ENCODE peak calls at places on chromosomes 3 and 15, in five cellular contexts. S, B, Z, F and V are unnamed samples. For H3K27me3 and H3K4me1, the result is how much of the 10 kb centered on the place peaks cover.

GRCh38 chr3:88912294-88913014 is 195.0 kb upstream of the EPHA3 start:
- DNase-seq in S (peak), B (no peak), Z (no peak), F (peak), V (no peak)

GRCh38 chr3:157248590-157249425 is 88.9 kb upstream of the CCNL1 start:
- DNase-seq in S (peak), B (peak), Z (peak), F (peak), V (no peak)

GRCh38 chr3:20064387-20064786 is 24.1 kb downstream of the KAT2B start:
- DNase-seq in S (no peak), B (no peak), Z (no peak), F (no peak), V (no peak)

GRCh38 chr15:90300541-90300940 is 35.1 kb downstream of the NGRN start:
- DNase-seq in S (no peak), B (no peak), Z (no peak), F (no peak), V (no peak)

GRCh38 chr3:193593666-193594025 is 638 bp downstream of the OPA1 start:
- DNase-seq in S (peak), B (no peak), Z (no peak), F (peak), V (no peak)

GRCh38 chr3:151837057-151837456 is 23.1 kb downstream of the AADAC start:
- DNase-seq in S (no peak), B (peak), Z (no peak), F (peak), V (no peak)

GRCh38 chr15:58124585-58124984 is 13.6 kb upstream of the AQP9 start:
- DNase-seq in S (no peak), B (no peak), Z (no peak), F (no peak), V (no peak)

GRCh38 chr3:135231646-135232625 is 436.9 kb downstream of the EPHB1 start:
- DNase-seq in S (peak), B (no peak), Z (no peak), F (no peak), V (no peak)

GRCh38 chr15:31302778-31303433 is 23.7 kb upstream of the KLF13 start:
- DNase-seq in S (no peak), B (no peak), Z (peak), F (peak), V (peak)

GRCh38 chr3:179148446-179149238 is 485 bp downstream of the PIK3CA start:
- DNase-seq in S (peak), B (peak), Z (peak), F (peak), V (peak)

GRCh38 chr3:48623851-48624547 is 2.4 kb upstream of the TMEM89 start:
- DNase-seq in S (no peak), B (no peak), Z (no peak), F (no peak), V (no peak)

GRCh38 chr3:170811928-170812591 is 57.9 kb downstream of the RPL22L1 start:
- DNase-seq in S (peak), B (peak), Z (peak), F (peak), V (peak)

GRCh38 chr3:143484851-143485512 is 363.3 kb downstream of the SLC9A9 start:
- DNase-seq in S (peak), B (no peak), Z (no peak), F (no peak), V (no peak)
- H3K4me3 ChIP-seq in S (no peak), B (no peak), Z (no peak), F (no peak), V (no peak)

GRCh38 chr15:41513282-41514227 is at the start of gene LTK:
- DNase-seq in S (peak), B (peak), Z (no peak), F (peak), V (peak)

GRCh38 chr15:41512078-41512394 is 1.6 kb downstream of the LTK start:
- DNase-seq in S (no peak), B (no peak), Z (no peak), F (no peak), V (no peak)

GRCh38 chr15:41512512-41513281 is 930 bp downstream of the LTK start:
- DNase-seq in S (no peak), B (peak), Z (no peak), F (no peak), V (no peak)

GRCh38 chr15:41510728-41511127 is 2.9 kb downstream of the LTK start:
- DNase-seq in S (no peak), B (no peak), Z (no peak), F (no peak), V (no peak)

DNA sequence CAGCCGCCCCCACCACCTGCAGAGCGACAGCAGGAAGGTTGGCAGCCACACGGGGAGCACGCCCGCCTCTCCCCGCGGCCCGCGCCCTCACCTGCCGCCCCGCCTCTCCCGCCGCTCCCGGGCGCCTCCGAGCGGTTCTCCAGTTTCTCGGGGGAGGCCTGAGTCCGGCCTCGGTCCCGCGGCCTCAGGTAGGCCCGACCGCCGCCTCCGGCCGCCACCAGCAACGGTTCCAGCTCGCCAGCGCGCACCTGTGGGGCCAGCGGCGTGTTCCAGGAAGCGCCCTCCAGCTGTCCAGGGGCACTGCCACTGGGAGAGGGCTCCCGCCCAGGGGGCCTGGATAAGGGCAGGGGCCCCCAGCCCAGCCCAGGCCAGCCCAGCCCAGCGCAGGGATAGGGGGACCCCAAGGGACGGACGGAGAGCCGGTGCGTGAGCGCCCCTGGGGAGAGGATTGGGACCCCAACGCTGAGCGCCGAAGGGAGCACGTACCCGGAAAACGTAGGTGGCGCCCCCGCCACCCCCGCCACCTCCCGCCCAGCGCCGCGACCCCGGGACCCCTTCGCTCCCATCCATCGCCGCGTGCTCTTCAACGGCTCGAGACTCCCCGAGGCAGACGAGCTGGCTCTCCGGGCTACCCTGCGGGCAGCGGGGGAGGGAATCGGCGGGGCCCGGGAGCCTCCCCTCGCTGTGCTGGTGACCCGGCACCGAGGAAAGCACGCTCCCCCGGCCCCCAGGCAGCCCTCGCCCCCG is 2.1 kb downstream of the LTK start:
- DNase-seq in S (no peak), B (no peak), Z (no peak), F (no peak), V (no peak)
- H3K27me3 ChIP-seq in S (under half), B (under half), Z (under half), F (under half), V (under half)

GRCh38 chr3:100044369-100044768 is 69.9 kb downstream of the FILIP1L start:
- DNase-seq in S (no peak), B (no peak), Z (no peak), F (no peak), V (no peak)
- H3K4me1 ChIP-seq in S (under half), B (half or more), Z (under half), F (under half), V (under half)

DNA sequence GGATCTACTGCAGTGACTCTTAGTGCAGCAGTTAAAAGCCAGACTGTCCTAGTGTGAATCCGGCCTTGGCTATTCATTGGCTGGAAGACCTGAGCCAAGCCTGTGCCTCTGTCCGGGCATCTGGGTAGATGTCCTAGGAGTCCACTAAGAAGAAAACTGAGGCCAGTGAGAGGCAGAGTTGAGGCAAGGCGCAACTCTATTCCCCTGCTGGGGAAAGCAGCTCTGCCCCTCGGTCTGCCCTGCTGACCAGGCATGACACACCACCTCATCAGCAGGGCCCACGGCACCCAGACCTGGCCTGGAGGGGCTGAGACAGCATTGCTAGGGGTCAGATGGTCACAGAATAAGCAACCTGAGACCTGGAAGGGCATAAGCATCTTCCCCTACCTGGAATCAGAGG is 46.7 kb upstream of the ABHD2 start:
- DNase-seq in S (peak), B (no peak), Z (no peak), F (no peak), V (no peak)
- H3K4me3 ChIP-seq in S (no peak), B (no peak), Z (no peak), F (no peak), V (no peak)

DNA sequence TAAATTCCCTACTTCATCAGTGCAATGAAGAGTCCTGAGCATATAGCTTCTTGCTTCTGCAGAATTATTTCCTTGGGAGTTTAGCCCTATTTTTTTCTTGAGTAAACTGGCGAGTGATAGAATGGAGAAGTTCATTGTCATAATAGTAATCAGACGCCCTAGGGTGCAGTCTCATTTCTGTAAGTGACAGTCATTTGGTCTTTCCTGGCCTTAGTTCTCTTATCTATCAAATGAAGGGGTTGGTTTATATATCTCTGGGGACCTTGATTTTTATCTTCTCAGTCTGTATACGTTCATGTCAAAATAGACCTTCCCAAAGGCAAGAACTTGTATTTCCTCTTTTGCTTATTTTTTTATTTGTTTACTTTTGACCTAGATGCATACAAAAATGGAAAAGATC is 9.9 kb upstream of the ALPK3 start:
- DNase-seq in S (no peak), B (no peak), Z (no peak), F (no peak), V (no peak)
- H3K27me3 ChIP-seq in S (under half), B (under half), Z (under half), F (under half), V (under half)

DNA sequence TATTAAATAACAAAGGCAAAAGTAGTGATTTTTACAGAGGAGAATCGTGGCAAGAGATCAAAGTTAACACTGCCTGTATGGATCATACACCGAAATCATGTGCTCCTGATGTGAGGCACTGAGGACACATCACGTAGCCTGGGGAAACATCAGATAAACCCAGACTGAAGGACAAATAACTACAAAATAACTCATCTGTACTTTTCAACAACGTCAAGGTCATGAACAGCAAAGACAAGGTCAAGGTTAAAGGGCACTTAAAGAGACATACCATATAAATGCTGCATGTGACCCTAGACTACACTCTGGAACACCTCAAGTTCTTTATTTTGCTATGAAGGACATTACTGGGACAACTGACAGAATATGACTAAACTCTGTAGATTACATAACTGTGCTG is 48.2 kb downstream of the CHSY1 start:
- DNase-seq in S (no peak), B (no peak), Z (no peak), F (no peak), V (no peak)
- H3K4me1 ChIP-seq in S (under half), B (half or more), Z (under half), F (under half), V (under half)

DNA sequence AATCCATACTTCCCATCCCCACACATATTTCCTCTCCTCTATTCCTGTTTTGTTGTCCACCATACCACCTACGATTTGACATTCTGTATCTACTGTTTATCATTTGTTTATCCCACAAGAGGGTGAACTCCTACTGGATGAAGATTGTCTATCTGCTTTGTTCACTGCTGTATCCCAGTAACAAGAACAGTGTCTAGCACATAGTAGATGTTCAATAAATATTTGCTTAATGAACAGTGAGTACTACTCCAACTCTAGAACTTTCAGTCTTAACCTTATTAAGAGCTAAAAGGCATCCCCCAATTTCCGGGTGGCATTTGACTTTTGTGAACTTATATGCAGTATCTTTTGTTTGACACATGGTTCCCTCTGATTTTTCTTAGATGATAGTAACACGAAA is 1.3 kb downstream of the PYGO1 start:
- DNase-seq in S (no peak), B (no peak), Z (no peak), F (no peak), V (no peak)
- H3K4me3 ChIP-seq in S (peak), B (peak), Z (no peak), F (no peak), V (peak)

DNA sequence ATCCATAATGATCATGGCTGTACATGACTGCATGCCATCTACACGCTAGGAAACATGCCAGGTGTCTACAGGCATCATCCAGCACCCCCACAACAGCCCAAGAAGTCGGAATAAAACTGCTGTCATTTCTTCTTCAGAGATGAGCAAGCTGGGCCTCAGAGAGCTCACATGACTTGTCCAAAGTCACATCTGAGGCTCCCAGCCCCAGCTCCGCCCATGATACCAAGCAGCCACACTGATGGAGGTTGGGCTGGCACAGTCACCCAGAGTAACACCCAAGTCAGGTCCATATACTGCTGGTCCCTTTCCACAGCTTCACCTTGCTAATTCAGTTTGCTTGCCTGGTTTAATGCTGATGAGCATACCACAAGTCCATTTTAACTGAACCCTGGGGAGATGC is 116.6 kb downstream of the SEC22A start:
- DNase-seq in S (no peak), B (no peak), Z (no peak), F (no peak), V (no peak)
- H3K27me3 ChIP-seq in S (under half), B (under half), Z (under half), F (under half), V (under half)